ENCODE peak calls at places on chromosomes 12 and 14, in seven cellular contexts. U is Peyer's patch, N is heart left ventricle, D is mammary epithelial cell, R is cardiac muscle cell, Y is psoas muscle, K is Panc1. T is an unnamed sample. For H3K4me1, the result is how much of the 10 kb centered on the place peaks cover.

GRCh38 chr12:52860102-52860838 is 11.5 kb upstream of the KRT78 start:
- DNase-seq in U (peak), N (no peak), D (peak), R (no peak), Y (no peak), K (no peak), T (no peak)

GRCh38 chr14:59483360-59483759 is 848 bp downstream of the L3HYPDH start:
- DNase-seq in U (no peak), N (no peak), D (no peak), R (no peak), Y (peak), K (peak), T (no peak)

GRCh38 chr12:52267699-52268098 is 6.7 kb upstream of the KRT86 start:
- DNase-seq in U (no peak), N (no peak), D (no peak), R (no peak), Y (no peak), K (no peak), T (no peak)

GRCh38 chr14:66101662-66102061 is 384.5 kb upstream of the CCDC196 start:
- DNase-seq in U (no peak), N (no peak), D (no peak), R (no peak), Y (no peak), K (no peak), T (no peak)

GRCh38 chr12:53053223-53054111 is 3.6 kb downstream of the TNS2 start:
- DNase-seq in U (peak), N (peak), D (peak), R (peak), Y (no peak), K (no peak), T (peak)

GRCh38 chr14:24145700-24146621 is at the start of gene PSME2:
- DNase-seq in U (no peak), N (no peak), D (no peak), R (no peak), Y (no peak), K (no peak), T (no peak)

GRCh38 chr14:50573862-50574261 is 13.9 kb downstream of the ATL1 start:
- DNase-seq in U (no peak), N (no peak), D (peak), R (no peak), Y (no peak), K (no peak), T (no peak)

GRCh38 chr14:29463727-29464370 is 463.8 kb downstream of the PRKD1 start:
- DNase-seq in U (no peak), N (no peak), D (no peak), R (peak), Y (no peak), K (no peak), T (no peak)

GRCh38 chr14:40213701-40214100 is 781.5 kb upstream of the FBXO33 start:
- DNase-seq in U (no peak), N (no peak), D (no peak), R (no peak), Y (no peak), K (no peak), T (no peak)

GRCh38 chr12:95439578-95440230 is 34.2 kb upstream of the METAP2 start:
- DNase-seq in U (peak), N (no peak), D (no peak), R (no peak), Y (no peak), K (no peak), T (no peak)

GRCh38 chr12:93163260-93164036 is 214.3 kb upstream of the NUDT4 start:
- DNase-seq in U (no peak), N (no peak), D (no peak), R (no peak), Y (no peak), K (no peak), T (no peak)

GRCh38 chr12:95257541-95257940 is 39.9 kb downstream of the VEZT start:
- DNase-seq in U (no peak), N (no peak), D (no peak), R (no peak), Y (no peak), K (no peak), T (no peak)

GRCh38 chr14:28542040-28542439 is 224.5 kb upstream of the FOXG1 start:
- DNase-seq in U (no peak), N (no peak), D (peak), R (no peak), Y (no peak), K (no peak), T (no peak)

GRCh38 chr12:51980051-51980808 is 26.5 kb upstream of the TAMALIN start:
- DNase-seq in U (peak), N (peak), D (peak), R (peak), Y (peak), K (peak), T (peak)

GRCh38 chr12:2641209-2641608 is 153.6 kb upstream of the FKBP4 start:
- DNase-seq in U (peak), N (peak), D (no peak), R (no peak), Y (no peak), K (no peak), T (peak)

GRCh38 chr12:2640709-2641108 is 154.1 kb upstream of the FKBP4 start:
- DNase-seq in U (peak), N (peak), D (peak), R (no peak), Y (peak), K (peak), T (peak)

GRCh38 chr12:2639020-2639298 is 155.8 kb upstream of the FKBP4 start:
- DNase-seq in U (peak), N (no peak), D (no peak), R (no peak), Y (no peak), K (no peak), T (no peak)

GRCh38 chr12:2641761-2642160 is 153.0 kb upstream of the FKBP4 start:
- DNase-seq in U (peak), N (no peak), D (no peak), R (no peak), Y (no peak), K (no peak), T (no peak)

GRCh38 chr12:2640281-2640680 is 154.5 kb upstream of the FKBP4 start:
- DNase-seq in U (peak), N (no peak), D (no peak), R (no peak), Y (peak), K (no peak), T (no peak)
- H3K27ac ChIP-seq in U (no peak), N (peak), D (no peak), R (no peak), Y (peak), K (no peak), T (peak)

GRCh38 chr14:95263527-95264231 is 56.0 kb downstream of the CLMN start:
- DNase-seq in U (no peak), N (no peak), D (no peak), R (no peak), Y (no peak), K (no peak), T (no peak)
- H3K4me1 ChIP-seq in U (under half), N (under half), D (half or more), R (under half), Y (under half), K (under half), T (under half)

GRCh38 chr14:95515523-95516517 is 630 bp downstream of the SYNE3 start:
- DNase-seq in U (peak), N (peak), D (peak), R (peak), Y (peak), K (no peak), T (peak)

GRCh38 chr14:95513261-95513660 is 3.2 kb downstream of the SYNE3 start:
- DNase-seq in U (peak), N (no peak), D (no peak), R (no peak), Y (no peak), K (no peak), T (no peak)

GRCh38 chr14:95516554-95517209 is at the start of gene SYNE3:
- DNase-seq in U (peak), N (peak), D (no peak), R (peak), Y (peak), K (no peak), T (peak)

GRCh38 chr14:95514131-95515079 is 2.0 kb downstream of the SYNE3 start:
- DNase-seq in U (peak), N (no peak), D (peak), R (no peak), Y (no peak), K (no peak), T (no peak)

DNA sequence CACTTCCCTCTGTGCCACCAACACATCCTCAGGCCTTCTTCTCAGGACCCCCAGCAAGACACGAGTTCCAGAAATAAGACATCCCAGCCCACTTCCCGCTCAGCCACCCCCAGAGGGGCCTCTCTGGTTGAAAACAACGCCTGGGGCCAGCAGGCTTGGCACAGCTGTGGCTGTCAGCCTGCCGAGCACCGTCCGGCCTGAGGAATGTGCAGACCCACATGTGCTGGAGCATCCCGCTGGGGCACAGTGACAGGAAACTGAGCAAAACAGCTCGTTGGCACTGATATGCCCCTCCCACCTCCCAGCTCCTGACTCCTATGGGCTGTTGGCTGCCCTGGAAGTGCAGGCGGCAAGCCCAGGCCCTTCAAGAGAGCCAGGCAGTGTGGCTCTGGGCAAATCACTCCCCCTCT is 1.4 kb downstream of the SYNE3 start:
- DNase-seq in U (peak), N (peak), D (no peak), R (no peak), Y (peak), K (no peak), T (no peak)
- H3K4me3 ChIP-seq in U (peak), N (no peak), D (no peak), R (no peak), Y (peak), K (peak), T (peak)

DNA sequence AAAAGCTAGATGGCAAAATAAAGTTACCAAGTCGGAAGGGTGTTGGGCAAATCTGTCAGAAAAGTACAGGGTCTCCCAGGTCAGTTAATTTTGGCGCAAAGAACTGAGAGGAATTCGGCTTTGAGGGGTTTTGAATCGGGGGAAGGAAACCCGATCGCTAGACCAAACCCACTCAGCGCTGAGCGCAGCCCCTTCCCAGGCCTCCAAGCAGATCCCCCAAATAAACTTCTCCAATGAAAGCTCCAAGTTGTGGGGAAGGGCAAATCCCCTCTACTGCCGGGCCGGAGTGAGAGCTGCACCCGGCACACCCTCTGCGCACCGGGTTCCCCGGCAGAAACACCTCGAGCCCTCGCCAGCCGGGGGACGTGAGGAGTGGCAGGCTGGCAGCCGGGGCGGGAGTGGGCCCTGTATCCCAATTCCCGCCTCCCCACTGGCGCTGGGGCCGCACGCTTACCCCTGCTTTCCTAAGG is 443 bp downstream of the E2F7 start:
- DNase-seq in U (no peak), N (no peak), D (no peak), R (no peak), Y (no peak), K (no peak), T (no peak)
- H3K27ac ChIP-seq in U (peak), N (no peak), D (peak), R (peak), Y (no peak), K (peak), T (no peak)

DNA sequence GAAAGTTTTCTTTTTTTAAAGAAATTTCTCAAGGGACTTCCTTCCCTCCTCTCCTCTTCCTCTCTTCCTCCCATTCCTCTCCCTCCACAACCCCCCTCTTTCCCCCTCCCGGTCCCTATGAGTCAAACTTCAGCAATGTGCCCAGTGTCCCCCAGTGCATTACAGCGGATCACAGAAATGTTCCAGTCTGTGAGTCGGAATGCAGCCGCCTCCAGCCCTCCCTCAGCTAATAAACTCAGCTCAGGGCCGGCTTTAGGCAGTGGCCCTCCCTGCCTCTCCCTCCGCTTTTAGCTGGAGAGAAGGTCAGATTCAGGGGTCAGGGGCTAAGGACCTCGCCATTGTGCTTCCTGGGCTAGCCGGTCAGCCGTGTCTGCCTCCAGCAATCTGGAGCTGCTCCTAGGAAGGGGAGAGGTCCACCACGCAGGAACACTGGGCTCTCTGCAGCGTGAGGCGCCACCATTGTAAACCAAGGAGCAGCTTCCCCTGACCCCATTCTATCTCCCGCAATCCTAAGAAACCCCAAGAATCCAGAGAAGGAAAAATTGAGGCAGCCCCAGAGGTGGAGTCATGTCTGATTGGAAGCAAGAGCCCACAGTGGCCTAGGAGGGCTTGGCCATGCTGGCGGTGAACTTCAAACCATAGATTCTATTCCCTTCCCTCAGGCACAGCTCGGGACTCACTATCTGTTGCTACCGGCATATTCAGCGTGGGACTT is 1.1 kb upstream of the HDAC7 start:
- DNase-seq in U (peak), N (peak), D (peak), R (peak), Y (peak), K (no peak), T (peak)
- H3K4me1 ChIP-seq in U (under half), N (half or more), D (half or more), R (under half), Y (under half), K (half or more), T (half or more)

GRCh38 chr14:104585966-104586702 is 6.6 kb downstream of the C14orf180 start:
- DNase-seq in U (no peak), N (peak), D (no peak), R (no peak), Y (no peak), K (no peak), T (peak)
- H3K4me3 ChIP-seq in U (no peak), N (no peak), D (no peak), R (no peak), Y (no peak), K (no peak), T (no peak)

DNA sequence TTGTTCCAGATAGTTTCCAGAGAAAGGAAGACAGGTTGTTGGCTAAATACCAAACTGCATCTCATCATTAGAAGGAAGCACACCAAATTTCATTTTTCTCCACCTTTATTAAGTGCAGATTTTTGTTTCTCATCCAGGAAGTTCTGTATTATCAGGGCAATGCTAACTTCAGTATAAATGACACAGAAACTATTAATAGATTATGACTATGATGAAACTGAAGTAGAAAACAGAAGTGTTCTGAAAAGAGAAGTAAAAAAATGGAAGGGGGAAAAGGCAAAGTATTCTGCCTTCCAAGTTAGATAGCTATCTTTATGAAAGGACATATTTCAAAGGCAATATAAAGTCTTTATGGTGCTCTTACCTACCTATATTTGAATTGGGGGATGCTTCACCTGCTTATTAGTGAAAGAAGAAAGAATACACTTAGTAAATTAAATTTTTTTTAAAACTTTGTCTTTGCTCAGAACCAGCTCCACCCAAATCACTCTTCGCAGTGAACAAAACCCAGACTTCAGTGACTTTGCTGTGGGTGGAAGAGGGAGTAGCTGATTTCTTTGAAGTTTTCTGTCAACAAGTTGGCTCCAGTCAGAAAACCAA is 223.9 kb downstream of the PTPRO start:
- DNase-seq in U (no peak), N (no peak), D (no peak), R (no peak), Y (no peak), K (no peak), T (no peak)
- H3K27ac ChIP-seq in U (peak), N (peak), D (no peak), R (no peak), Y (no peak), K (no peak), T (peak)

DNA sequence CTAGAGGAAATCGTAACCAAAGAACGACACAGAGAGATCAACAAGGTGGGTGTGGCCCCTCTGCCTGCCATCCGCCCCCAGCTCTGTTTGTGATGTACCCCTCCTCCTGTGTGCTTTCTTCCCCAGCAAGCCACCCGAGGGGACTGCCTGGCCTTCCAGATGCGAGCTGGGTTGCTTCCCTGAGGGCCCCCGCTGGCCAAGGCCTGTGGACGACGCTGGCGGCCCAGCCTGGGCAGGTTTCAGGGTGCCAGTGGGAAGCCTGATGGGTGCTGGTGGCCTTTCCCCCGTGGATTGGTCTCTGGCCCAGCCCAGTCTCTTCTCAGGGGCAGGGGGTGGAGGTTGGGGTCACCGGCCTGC is 2.0 kb downstream of the ARL6IP4 start:
- DNase-seq in U (no peak), N (no peak), D (no peak), R (no peak), Y (no peak), K (no peak), T (no peak)
- H3K4me1 ChIP-seq in U (under half), N (under half), D (under half), R (under half), Y (under half), K (under half), T (half or more)

GRCh38 chr14:61567838-61568571 is 127.3 kb upstream of the HIF1A start:
- DNase-seq in U (peak), N (peak), D (no peak), R (peak), Y (no peak), K (no peak), T (peak)

GRCh38 chr14:61569783-61570182 is 125.5 kb upstream of the HIF1A start:
- DNase-seq in U (no peak), N (peak), D (peak), R (no peak), Y (peak), K (no peak), T (no peak)

GRCh38 chr14:61569308-61569707 is 126.0 kb upstream of the HIF1A start:
- DNase-seq in U (no peak), N (no peak), D (no peak), R (no peak), Y (no peak), K (no peak), T (no peak)

GRCh38 chr14:61570188-61570960 is 124.9 kb upstream of the HIF1A start:
- DNase-seq in U (no peak), N (no peak), D (no peak), R (no peak), Y (no peak), K (no peak), T (no peak)

DNA sequence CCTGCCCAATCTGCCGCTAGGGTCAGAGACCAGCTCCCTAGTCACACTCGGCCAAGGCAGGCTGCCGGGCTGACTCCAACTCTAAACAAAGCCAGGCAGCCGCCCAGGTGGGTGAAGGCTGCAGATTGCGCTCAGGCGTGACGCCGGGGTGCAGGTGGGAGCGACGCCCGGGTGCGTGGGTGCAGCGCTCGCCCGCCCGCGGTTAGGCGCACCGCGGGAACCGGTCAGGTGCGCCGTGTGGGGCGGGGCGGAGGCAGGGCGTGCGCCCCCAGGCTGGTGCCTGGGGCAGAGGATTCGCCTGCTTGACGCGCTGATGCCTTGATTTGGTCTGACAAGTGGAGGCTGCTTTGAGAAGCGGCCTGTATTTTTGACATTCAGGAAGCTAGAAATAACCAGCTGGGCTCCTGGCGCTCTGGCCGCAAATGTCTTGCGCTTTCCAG is 126.7 kb upstream of the HIF1A start:
- DNase-seq in U (peak), N (peak), D (no peak), R (peak), Y (peak), K (no peak), T (no peak)
- H3K4me3 ChIP-seq in U (peak), N (no peak), D (no peak), R (no peak), Y (peak), K (peak), T (no peak)